ENCODE peak calls at places on chromosomes 16 and 17, in nine cellular contexts. E, S, R, F, K, J, N, X and A are unnamed samples.
A peak's percentile ranks its signal among the peaks of the same experiment; 100 is the strongest.

GRCh38 chr17:17859909-17860760 is 23.3 kb upstream of the SREBF1 start:
- DNase-seq in J (peak; percentile 70), X (peak; percentile 23), N (peak; percentile 8), E (peak; percentile 60), K (peak; percentile 92), R (peak; percentile 60), F (no peak), S (peak; percentile 73), A (peak; percentile 77)

GRCh38 chr17:47316316-47316715 is 7.4 kb upstream of the EFCAB13 start:
- DNase-seq in F (peak; percentile 36), N (no peak), J (no peak), S (no peak), E (no peak), X (no peak), R (no peak), K (no peak), A (no peak)

GRCh38 chr17:63881935-63882601 is at the start of gene GH2:
- DNase-seq in J (peak; percentile 51), N (no peak), F (no peak), X (no peak), K (no peak), S (peak; percentile 42), E (peak; percentile 47), R (peak; percentile 48), A (no peak)

GRCh38 chr16:19717319-19717718 is 708 bp downstream of the KNOP1 start:
- DNase-seq in K (no peak), N (no peak), E (no peak), X (no peak), S (no peak), F (no peak), J (no peak), R (peak; percentile 30), A (no peak)

GRCh38 chr16:30797670-30798309 is 10.8 kb upstream of the ZNF629 start:
- DNase-seq in F (no peak), N (no peak), E (no peak), R (no peak), S (no peak), K (no peak), J (no peak), X (no peak), A (no peak)

GRCh38 chr16:88993006-88993787 is 16.2 kb upstream of the CBFA2T3 start:
- DNase-seq in E (no peak), R (no peak), N (peak; percentile 62), K (no peak), X (no peak), S (no peak), F (no peak), J (no peak), A (no peak)

GRCh38 chr16:51982715-51983680 is 563.9 kb downstream of the TOX3 start:
- DNase-seq in J (peak; percentile 4), S (no peak), F (peak; percentile 58), N (peak; percentile 0), K (no peak), R (peak; percentile 66), X (peak; percentile 8), E (no peak), A (no peak)

GRCh38 chr17:31460226-31460721 is 68.8 kb downstream of the RAB11FIP4 start:
- DNase-seq in N (no peak), E (no peak), S (no peak), X (no peak), J (no peak), K (no peak), F (no peak), R (no peak), A (no peak)

GRCh38 chr17:7627250-7628121 is at the start of gene SAT2:
- DNase-seq in X (peak; percentile 91), K (peak; percentile 99), E (peak; percentile 76), F (peak; percentile 91), J (peak; percentile 75), R (peak; percentile 92), N (peak; percentile 64), S (peak; percentile 96), A (peak; percentile 83)

GRCh38 chr16:65070831-65071230 is 51.0 kb downstream of the CDH11 start:
- DNase-seq in K (no peak), E (no peak), R (peak; percentile 48), N (no peak), F (peak; percentile 89), S (peak; percentile 81), X (peak; percentile 70), J (no peak), A (peak; percentile 89)

GRCh38 chr17:37400505-37400904 is 6.1 kb downstream of the ACACA start:
- DNase-seq in X (no peak), E (no peak), R (no peak), S (no peak), K (no peak), F (no peak), J (no peak), N (no peak), A (no peak)

GRCh38 chr16:65548470-65548869 is 426.6 kb upstream of the CDH11 start:
- DNase-seq in R (no peak), K (no peak), E (no peak), S (no peak), F (no peak), X (no peak), N (no peak), J (no peak), A (no peak)

GRCh38 chr16:74431516-74431915 is 10.2 kb upstream of the CLEC18B start:
- DNase-seq in J (no peak), N (no peak), X (no peak), R (no peak), E (no peak), K (no peak), S (no peak), F (no peak), A (no peak)

GRCh38 chr17:33521784-33522183 is 228.7 kb upstream of the ASIC2 start:
- DNase-seq in E (no peak), F (no peak), X (no peak), N (no peak), J (no peak), S (no peak), K (no peak), R (peak; percentile 11), A (peak; percentile 3)

GRCh38 chr16:10368984-10369551 is 16.8 kb upstream of the ATF7IP2 start:
- DNase-seq in K (no peak), J (no peak), N (no peak), E (no peak), S (no peak), F (no peak), X (no peak), R (no peak), A (no peak)

GRCh38 chr17:31068291-31068690 is 26.5 kb upstream of the NF1 start:
- DNase-seq in K (no peak), X (no peak), R (no peak), S (no peak), E (peak; percentile 32), F (no peak), J (peak; percentile 24), N (no peak), A (peak; percentile 9)

GRCh38 chr17:74682028-74682427 is 30.7 kb downstream of the CD300LF start:
- DNase-seq in K (peak; percentile 7), E (no peak), J (no peak), N (no peak), R (no peak), X (no peak), S (no peak), F (no peak), A (no peak)

GRCh38 chr17:77408284-77408683 is 267.5 kb downstream of the SEC14L1 start:
- DNase-seq in F (no peak), J (no peak), S (no peak), X (no peak), N (no peak), R (no peak), E (no peak), K (no peak), A (no peak)

GRCh38 chr17:81096741-81097133 is 61.8 kb downstream of the BAIAP2 start:
- DNase-seq in E (no peak), K (no peak), F (no peak), R (no peak), S (no peak), J (no peak), N (no peak), X (no peak), A (no peak)

GRCh38 chr17:49224198-49224996 is 6.2 kb downstream of the PHOSPHO1 start:
- DNase-seq in X (no peak), F (no peak), K (peak; percentile 88), E (peak; percentile 41), R (no peak), J (peak; percentile 56), S (no peak), N (no peak), A (no peak)

GRCh38 chr17:72931635-72932034 is 160.9 kb downstream of the SLC39A11 start:
- DNase-seq in J (no peak), N (no peak), X (no peak), K (no peak), S (no peak), R (no peak), F (no peak), E (no peak), A (no peak)

GRCh38 chr16:10971560-10971961 is 27.2 kb downstream of the CLEC16A start:
- DNase-seq in J (peak; percentile 47), F (peak; percentile 93), X (no peak), E (no peak), S (no peak), K (no peak), N (peak; percentile 27), R (peak; percentile 65), A (no peak)

GRCh38 chr17:70947215-70947614 is 777.9 kb downstream of the KCNJ2 start:
- DNase-seq in E (no peak), F (no peak), X (no peak), N (no peak), J (no peak), K (no peak), R (no peak), S (no peak), A (no peak)

GRCh38 chr16:21599158-21599993 is at the start of gene METTL9:
- DNase-seq in F (peak; percentile 91), R (peak; percentile 91), X (peak; percentile 90), E (peak; percentile 90), N (peak; percentile 72), J (peak; percentile 95), S (peak; percentile 95), K (peak; percentile 99), A (peak; percentile 83)

GRCh38 chr16:31042866-31043265 is 9.5 kb downstream of the STX4 start:
- DNase-seq in J (no peak), N (no peak), E (no peak), R (no peak), F (no peak), X (no peak), K (no peak), S (no peak), A (no peak)

GRCh38 chr17:49922095-49922494 is 46.9 kb upstream of the DLX4 start:
- DNase-seq in X (no peak), R (no peak), S (no peak), E (no peak), F (no peak), N (no peak), J (no peak), K (no peak), A (no peak)

GRCh38 chr16:81376880-81377279 is 62.1 kb downstream of the GAN start:
- DNase-seq in S (no peak), J (no peak), E (peak; percentile 13), N (no peak), X (no peak), F (no peak), R (no peak), K (no peak), A (no peak)

GRCh38 chr17:7548585-7549400 is at the start of gene TNFSF12:
- DNase-seq in S (peak; percentile 76), E (peak; percentile 52), N (no peak), X (peak; percentile 37), J (peak; percentile 56), R (no peak), F (no peak), K (peak; percentile 93), A (peak; percentile 56)

GRCh38 chr16:3283525-3284447 is 495 bp downstream of the ZNF263 start:
- DNase-seq in K (no peak), X (no peak), F (no peak), S (peak; percentile 42), E (no peak), R (no peak), J (no peak), N (no peak), A (no peak)